ENCODE peak calls at places on chromosomes 4 and X, in seven cellular contexts. O, S, Y, I, W, B and F are unnamed samples.
A peak's percentile ranks its signal among the peaks of the same experiment; 100 is the strongest.

GRCh38 chr4:139278956-139279722 is 886 bp downstream of the MGARP start:
- DNase-seq in O (no peak), S (no peak), Y (no peak), I (no peak), W (no peak), B (peak; percentile 13), F (peak; percentile 4)

GRCh38 chrX:46140272-46140671 is 404.9 kb downstream of the ZNF674 start:
- DNase-seq in O (no peak), S (no peak), Y (no peak), I (no peak), W (no peak), B (peak; percentile 35), F (no peak)

GRCh38 chr4:1318488-1319213 is 28.4 kb upstream of the UVSSA start:
- DNase-seq in O (no peak), S (no peak), Y (no peak), I (peak; percentile 16), W (no peak), B (no peak), F (no peak)

GRCh38 chr4:56283394-56283793 is 103.9 kb downstream of the AASDH start:
- DNase-seq in O (no peak), S (no peak), Y (no peak), I (no peak), W (no peak), B (no peak), F (no peak)

GRCh38 chrX:150463566-150463965 is 100.4 kb downstream of the MAMLD1 start:
- DNase-seq in O (peak; percentile 1), S (no peak), Y (no peak), I (no peak), W (no peak), B (no peak), F (no peak)

GRCh38 chrX:25206761-25207160 is 191.0 kb upstream of the ARX start:
- DNase-seq in O (no peak), S (no peak), Y (no peak), I (no peak), W (no peak), B (peak; percentile 28), F (no peak)

GRCh38 chrX:113212052-113212451 is 371.4 kb upstream of the AMOT start:
- DNase-seq in O (no peak), S (no peak), Y (no peak), I (no peak), W (no peak), B (no peak), F (no peak)

GRCh38 chr4:123562994-123563745 is 166.6 kb downstream of the SPRY1 start:
- DNase-seq in O (no peak), S (no peak), Y (no peak), I (no peak), W (no peak), B (peak; percentile 51), F (no peak)

GRCh38 chr4:95360256-95360903 is 188.4 kb downstream of the UNC5C start:
- DNase-seq in O (no peak), S (no peak), Y (no peak), I (no peak), W (no peak), B (no peak), F (no peak)

GRCh38 chrX:150570512-150570911 is 2.1 kb downstream of the MTM1 start:
- DNase-seq in O (no peak), S (peak; percentile 48), Y (no peak), I (no peak), W (no peak), B (no peak), F (no peak)

GRCh38 chr4:113586072-113586471 is 175.5 kb downstream of the CAMK2D start:
- DNase-seq in O (no peak), S (no peak), Y (no peak), I (no peak), W (no peak), B (no peak), F (no peak)

GRCh38 chrX:143669395-143669794 is 33.5 kb upstream of the SLITRK4 start:
- DNase-seq in O (no peak), S (peak; percentile 11), Y (no peak), I (no peak), W (no peak), B (no peak), F (no peak)

GRCh38 chr4:140349816-140350215 is 23.6 kb upstream of the SCOC start:
- DNase-seq in O (no peak), S (no peak), Y (no peak), I (no peak), W (no peak), B (no peak), F (no peak)

GRCh38 chr4:57147335-57148060 is 37.3 kb upstream of the IGFBP7 start:
- DNase-seq in O (no peak), S (no peak), Y (no peak), I (no peak), W (no peak), B (peak; percentile 96), F (no peak)

GRCh38 chr4:168480991-168481588 is 798 bp upstream of the DDX60L start:
- DNase-seq in O (peak; percentile 16), S (peak; percentile 55), Y (peak; percentile 43), I (no peak), W (no peak), B (peak; percentile 83), F (peak; percentile 9)

GRCh38 chr4:7960790-7961655 is 21.4 kb upstream of the AFAP1 start:
- DNase-seq in O (peak; percentile 47), S (no peak), Y (peak; percentile 88), I (no peak), W (no peak), B (peak; percentile 100), F (no peak)

GRCh38 chr4:91064157-91064853 is 937.1 kb downstream of the CCSER1 start:
- DNase-seq in O (peak; percentile 22), S (no peak), Y (peak; percentile 49), I (peak; percentile 12), W (no peak), B (peak; percentile 16), F (peak; percentile 26)

GRCh38 chr4:175560628-175561027 is 251.4 kb downstream of the GPM6A start:
- DNase-seq in O (no peak), S (peak; percentile 77), Y (no peak), I (no peak), W (no peak), B (peak; percentile 26), F (no peak)

GRCh38 chr4:128825226-128825625 is 15.7 kb downstream of the JADE1 start:
- DNase-seq in O (no peak), S (no peak), Y (no peak), I (no peak), W (no peak), B (peak; percentile 44), F (no peak)

GRCh38 chrX:2286731-2287130 is 214.0 kb downstream of the DHRSX start:
- DNase-seq in O (no peak), S (no peak), Y (no peak), I (no peak), W (no peak), B (no peak), F (no peak)

GRCh38 chrX:70096052-70096451 is 33.8 kb downstream of the OTUD6A start:
- DNase-seq in O (no peak), S (no peak), Y (no peak), I (no peak), W (no peak), B (no peak), F (peak; percentile 3)

GRCh38 chrX:12648995-12649394 is 142.2 kb upstream of the PRPS2 start:
- DNase-seq in O (no peak), S (no peak), Y (no peak), I (no peak), W (no peak), B (no peak), F (no peak)

GRCh38 chr4:185710487-185710995 is 101.5 kb downstream of the SORBS2 start:
- DNase-seq in O (no peak), S (no peak), Y (peak; percentile 58), I (peak; percentile 53), W (no peak), B (peak; percentile 69), F (no peak)

GRCh38 chr4:96736352-96736889 is 896.5 kb downstream of the PDHA2 start:
- DNase-seq in O (no peak), S (no peak), Y (no peak), I (no peak), W (no peak), B (peak; percentile 90), F (no peak)

GRCh38 chr4:56990109-56990508 is 11.4 kb downstream of the POLR2B start:
- DNase-seq in O (no peak), S (no peak), Y (no peak), I (no peak), W (no peak), B (peak; percentile 62), F (no peak)

GRCh38 chr4:88953400-88953799 is 103.6 kb downstream of the FAM13A start:
- DNase-seq in O (no peak), S (peak; percentile 10), Y (no peak), I (no peak), W (no peak), B (no peak), F (no peak)
- H3K4me3 ChIP-seq in O (no peak overlapping the region), S (no peak overlapping the region), Y (no peak overlapping the region), I (no peak overlapping the region), W (no peak overlapping the region), B (no peak overlapping the region), F (no peak overlapping the region)

GRCh38 chr4:76058302-76058701 is 16.2 kb upstream of the ART3 start:
- DNase-seq in O (no peak), S (no peak), Y (no peak), I (no peak), W (no peak), B (no peak), F (no peak)

GRCh38 chr4:76055421-76055820 is 19.1 kb upstream of the ART3 start:
- DNase-seq in O (no peak), S (no peak), Y (no peak), I (no peak), W (no peak), B (no peak), F (no peak)

GRCh38 chr4:76053730-76054129 is 17.9 kb upstream of the CXCL11 start:
- DNase-seq in O (no peak), S (no peak), Y (no peak), I (no peak), W (no peak), B (no peak), F (no peak)

GRCh38 chr4:76058888-76059426 is 15.6 kb upstream of the ART3 start:
- DNase-seq in O (peak; percentile 21), S (no peak), Y (no peak), I (no peak), W (no peak), B (no peak), F (no peak)

DNA sequence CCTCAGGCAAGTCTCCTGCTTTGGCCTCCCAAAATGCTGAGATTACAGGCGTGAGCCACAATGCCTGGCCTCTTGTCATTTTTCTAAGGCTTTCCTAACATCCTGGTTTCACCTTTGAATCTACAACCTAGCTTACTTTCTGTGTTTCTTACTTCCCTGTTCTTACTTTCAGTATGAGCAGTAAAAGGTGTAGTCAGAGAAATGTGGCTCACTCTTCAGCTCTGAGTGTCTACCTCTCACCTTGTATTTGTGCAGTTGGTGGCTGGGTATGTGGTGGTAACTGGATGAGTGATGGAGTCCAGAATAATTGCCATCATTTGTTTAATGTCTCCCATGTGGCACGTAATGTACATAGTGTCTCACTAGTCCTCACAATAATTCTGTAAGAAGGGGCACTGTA is 19.1 kb upstream of the CXCL11 start:
- DNase-seq in O (no peak), S (peak; percentile 68), Y (no peak), I (no peak), W (no peak), B (no peak), F (no peak)
- H3K4me3 ChIP-seq in O (no peak overlapping the region), S (no peak overlapping the region), Y (no peak overlapping the region), I (no peak overlapping the region), W (no peak overlapping the region), B (no peak overlapping the region), F (no peak overlapping the region)

GRCh38 chr4:152850377-152850776 is 70.6 kb downstream of the ARFIP1 start:
- DNase-seq in O (no peak), S (peak; percentile 38), Y (peak; percentile 43), I (peak; percentile 45), W (peak; percentile 24), B (peak; percentile 49), F (peak; percentile 62)
- H3K4me3 ChIP-seq in O (no peak overlapping the region), S (peak overlapping the region; percentile 31), Y (no peak overlapping the region), I (no peak overlapping the region), W (no peak overlapping the region), B (no peak overlapping the region), F (no peak overlapping the region)

GRCh38 chr4:48905363-48906015 is 1.1 kb downstream of the OCIAD2 start:
- DNase-seq in O (peak; percentile 21), S (no peak), Y (no peak), I (no peak), W (no peak), B (peak; percentile 70), F (no peak)
- H3K4me3 ChIP-seq in O (no peak overlapping the region), S (peak overlapping the region; percentile 76), Y (no peak overlapping the region), I (no peak overlapping the region), W (peak overlapping the region; percentile 80), B (peak overlapping the region; percentile 67), F (peak overlapping the region; percentile 77)